ENCODE peak calls at places on chromosomes 2 and 18, in five cellular contexts. W is stimulated activated CD8-positive, alpha-beta memory T cell treated with anti-CD3 and anti-CD28 coated beads, Interleukin-12 subunit alpha, Interleukin-12 subunit beta, amount 100 ng/mL, for 4 hours; A is stimulated activated CD4-positive, alpha-beta T cell treated with anti-CD3 and anti-CD28 coated beads, Interleukin-1b, Interleukin-23, amount 100 ng/mL, for 4 hours; E is dorsolateral prefrontal cortex; Q is body of pancreas. Y is an unnamed sample.

GRCh38 chr2:238236571-238236970 is 3.3 kb downstream of the HES6 start:
- DNase-seq in W (no peak), Q (no peak), A (no peak), E (peak; percentile 22), Y (no peak)

GRCh38 chr2:120236296-120236695 is 13.1 kb upstream of the TMEM185B start:
- DNase-seq in E (no peak), W (no peak), Q (peak; percentile 48), A (no peak), Y (no peak)

GRCh38 chr2:85511008-85511895 is 27.7 kb upstream of the MAT2A start:
- DNase-seq in W (no peak), A (no peak), Q (no peak), E (no peak), Y (no peak)

GRCh38 chr2:43068730-43069517 is 157.5 kb downstream of the ZFP36L2 start:
- DNase-seq in Q (no peak), W (no peak), A (no peak), E (peak; percentile 34), Y (no peak)

GRCh38 chr2:174376967-174377366 is 18.6 kb upstream of the SCRN3 start:
- DNase-seq in W (no peak), E (no peak), A (no peak), Q (no peak), Y (no peak)

GRCh38 chr2:232276739-232277313 is 101.7 kb upstream of the ALPP start:
- DNase-seq in E (no peak), Q (no peak), W (no peak), A (no peak), Y (no peak)

GRCh38 chr2:8234253-8234652 is 447.6 kb upstream of the ID2 start:
- DNase-seq in Q (no peak), E (no peak), A (no peak), W (no peak), Y (no peak)

GRCh38 chr2:152391318-152391717 is 56.3 kb downstream of the FMNL2 start:
- DNase-seq in E (no peak), W (no peak), Q (no peak), A (no peak), Y (no peak)

GRCh38 chr18:3411854-3412268 is 38.1 kb upstream of the TGIF1 start:
- DNase-seq in E (no peak), Q (peak; percentile 21), W (no peak), A (peak; percentile 12), Y (no peak)

Y was measured in head of caudate nucleus.